ENCODE peak calls at places on chromosomes 4 and X, in seven cellular contexts. I is CD4-positive, CD25-positive, alpha-beta regulatory T cell; B is tibial artery; M is lower leg skin; N is fibroblast of lung; A is mucosa of descending colon; U is naive thymus-derived CD4-positive, alpha-beta T cell. R is an unnamed sample.

GRCh38 chr4:38170800-38171199 is 210.6 kb downstream of the PTTG2 start:
- DNase-seq in I (no peak), B (no peak), M (no peak), N (no peak), A (no peak), U (no peak), R (no peak)

GRCh38 chr4:2929469-2929868 is 33.7 kb downstream of the NOP14 start:
- DNase-seq in I (no peak), B (peak; percentile 19), M (peak; percentile 80), N (no peak), A (peak; percentile 52), U (no peak), R (no peak)

GRCh38 chrX:104486691-104487090 is 79.3 kb upstream of the IL1RAPL2 start:
- DNase-seq in I (no peak), B (no peak), M (no peak), N (no peak), A (no peak), U (no peak), R (no peak)

GRCh38 chr4:122542411-122543236 is 78.2 kb downstream of the IL21 start:
- DNase-seq in I (no peak), B (no peak), M (no peak), N (peak; percentile 76), A (no peak), U (no peak), R (no peak)

GRCh38 chr4:65670331-65671031 is at the start of gene EPHA5:
- DNase-seq in I (no peak), B (peak; percentile 33), M (peak; percentile 88), N (peak; percentile 36), A (no peak), U (no peak), R (peak; percentile 39)

GRCh38 chr4:92021788-92022187 is 282.0 kb upstream of the GRID2 start:
- DNase-seq in I (no peak), B (no peak), M (no peak), N (no peak), A (no peak), U (no peak), R (no peak)

GRCh38 chr4:168221298-168221697 is 97.3 kb downstream of the DDX60 start:
- DNase-seq in I (no peak), B (no peak), M (no peak), N (peak; percentile 91), A (no peak), U (no peak), R (no peak)

GRCh38 chr4:189771696-189772361 is 168.8 kb upstream of the FRG1 start:
- DNase-seq in I (no peak), B (no peak), M (no peak), N (no peak), A (no peak), U (no peak), R (peak; percentile 96)

GRCh38 chr4:139167774-139168444 is 9.1 kb downstream of the ELF2 start:
- DNase-seq in I (no peak), B (no peak), M (no peak), N (peak; percentile 62), A (no peak), U (no peak), R (no peak)

GRCh38 chr4:147773261-147774184 is 41.6 kb downstream of the ARHGAP10 start:
- DNase-seq in I (no peak), B (no peak), M (no peak), N (peak; percentile 46), A (no peak), U (no peak), R (no peak)

GRCh38 chrX:13419918-13420317 is 100.1 kb upstream of the ATXN3L start:
- DNase-seq in I (no peak), B (no peak), M (no peak), N (no peak), A (no peak), U (no peak), R (no peak)

GRCh38 chr4:168521736-168522135 is 24.9 kb downstream of the PALLD start:
- DNase-seq in I (no peak), B (no peak), M (no peak), N (no peak), A (no peak), U (no peak), R (no peak)

GRCh38 chr4:17324431-17324830 is 187.5 kb downstream of the QDPR start:
- DNase-seq in I (no peak), B (no peak), M (no peak), N (peak; percentile 76), A (no peak), U (peak; percentile 43), R (no peak)

GRCh38 chr4:11817088-11817487 is 388.4 kb upstream of the HS3ST1 start:
- DNase-seq in I (no peak), B (no peak), M (no peak), N (no peak), A (no peak), U (no peak), R (no peak)

GRCh38 chr4:11824557-11824956 is 395.9 kb upstream of the HS3ST1 start:
- DNase-seq in I (no peak), B (no peak), M (no peak), N (no peak), A (no peak), U (no peak), R (no peak)

DNA sequence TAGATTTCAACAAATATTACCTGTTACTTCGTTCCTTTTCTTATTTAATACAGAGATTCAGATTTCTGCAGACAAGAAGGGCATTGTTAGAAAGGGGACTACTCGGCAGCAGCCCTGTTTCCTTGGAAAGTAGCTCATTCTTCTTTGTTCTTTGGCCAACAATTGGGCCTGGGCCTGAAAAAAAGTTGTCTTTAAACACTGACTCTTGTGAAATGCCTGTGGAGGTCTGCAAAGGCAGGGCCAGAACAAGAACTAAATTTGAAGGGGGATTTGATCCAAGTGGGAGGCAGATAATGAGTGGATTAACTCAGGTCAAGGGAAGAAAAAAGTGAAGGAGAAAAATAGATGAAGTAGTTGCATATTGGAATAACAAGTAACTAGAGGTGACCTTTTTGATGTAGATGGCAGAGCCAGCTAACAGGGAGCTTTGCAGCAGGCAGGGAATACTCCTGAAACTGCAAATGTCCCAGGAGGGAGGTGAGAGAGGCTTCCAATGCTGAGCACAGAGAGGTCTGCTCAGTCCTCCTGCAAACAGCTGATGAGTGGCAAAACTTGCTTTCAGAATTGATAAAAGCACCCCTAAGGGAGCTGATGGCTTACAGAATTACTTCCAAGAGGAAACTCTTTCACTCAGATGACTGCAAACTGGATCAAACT is 393.2 kb upstream of the HS3ST1 start:
- DNase-seq in I (no peak), B (no peak), M (no peak), N (no peak), A (no peak), U (no peak), R (no peak)
- H3K4me3 ChIP-seq in I (no peak overlapping the region), B (no peak overlapping the region), M (no peak overlapping the region), N (no peak overlapping the region), A (no peak overlapping the region), U (no peak overlapping the region), R (no peak overlapping the region)

GRCh38 chr4:150591904-150592303 is 10.0 kb downstream of the MAB21L2 start:
- DNase-seq in I (no peak), B (no peak), M (no peak), N (no peak), A (no peak), U (no peak), R (no peak)
- H3K4me3 ChIP-seq in I (no peak overlapping the region), B (no peak overlapping the region), M (no peak overlapping the region), N (no peak overlapping the region), A (no peak overlapping the region), U (no peak overlapping the region), R (no peak overlapping the region)

GRCh38 chr4:73751830-73752229 is 11.5 kb downstream of the CXCL8 start:
- DNase-seq in I (no peak), B (no peak), M (no peak), N (no peak), A (no peak), U (no peak), R (no peak)
- H3K4me3 ChIP-seq in I (no peak overlapping the region), B (no peak overlapping the region), M (no peak overlapping the region), N (no peak overlapping the region), A (no peak overlapping the region), U (no peak overlapping the region), R (no peak overlapping the region)

DNA sequence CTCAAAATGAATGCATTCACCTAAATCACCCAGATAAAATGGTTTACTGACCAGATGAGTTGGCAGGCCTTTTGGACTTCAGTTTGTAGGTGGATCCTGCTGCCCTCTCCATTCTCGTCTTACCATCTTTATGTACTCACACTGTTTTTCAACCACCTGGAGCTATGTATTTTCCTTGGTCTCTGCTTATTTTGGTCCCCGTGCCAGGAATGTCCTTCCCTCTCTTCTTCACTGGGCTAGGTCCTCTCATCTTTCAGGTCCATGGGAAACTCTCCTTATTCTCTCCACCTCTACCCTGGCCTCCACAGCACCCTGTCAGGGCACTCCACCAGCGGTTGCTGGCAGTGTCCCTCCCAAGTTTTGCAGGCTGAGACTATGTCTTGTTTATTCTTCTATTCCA is 2.6 kb downstream of the GPRIN3 start:
- DNase-seq in I (no peak), B (no peak), M (no peak), N (no peak), A (peak; percentile 43), U (no peak), R (no peak)
- H3K4me3 ChIP-seq in I (peak overlapping the region; percentile 99), B (no peak overlapping the region), M (no peak overlapping the region), N (no peak overlapping the region), A (no peak overlapping the region), U (peak overlapping the region; percentile 93), R (no peak overlapping the region)

DNA sequence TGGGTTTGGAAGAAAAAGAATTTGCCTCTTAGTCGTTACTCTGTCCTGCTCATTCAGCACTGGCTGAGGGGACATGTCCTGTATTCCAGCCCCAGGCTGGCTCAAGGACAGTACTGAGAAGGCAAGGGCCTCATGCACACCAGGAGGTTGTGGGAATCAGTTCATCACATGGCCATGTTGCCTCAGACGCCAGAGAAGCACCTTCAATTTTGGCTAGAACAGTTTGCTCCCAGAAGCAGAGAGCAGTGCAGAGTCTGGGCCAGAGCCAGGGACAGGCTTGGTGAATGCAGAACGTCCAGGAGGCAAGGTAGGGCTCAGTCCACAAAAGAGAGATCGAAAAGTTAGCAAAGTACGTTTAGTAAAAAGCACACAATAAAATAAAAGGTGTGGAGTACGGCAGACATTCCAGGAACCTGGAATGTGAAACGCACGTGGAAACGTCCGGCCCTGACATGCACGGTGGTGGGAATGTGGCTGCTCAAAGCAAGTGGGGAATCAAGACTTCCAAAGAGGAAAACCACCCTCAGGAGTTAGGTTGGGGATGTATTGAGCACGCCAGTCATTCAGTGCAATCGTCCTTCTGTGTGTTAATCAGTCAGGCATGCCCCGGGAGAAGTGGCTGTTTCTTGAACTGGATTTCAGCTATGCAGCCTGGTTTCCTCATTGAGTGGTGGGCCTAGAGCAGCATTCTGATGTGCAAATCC is 1.2 kb upstream of the SLC2A9 start:
- DNase-seq in I (no peak), B (no peak), M (peak; percentile 70), N (no peak), A (no peak), U (no peak), R (no peak)
- H3K4me3 ChIP-seq in I (no peak overlapping the region), B (no peak overlapping the region), M (no peak overlapping the region), N (no peak overlapping the region), A (no peak overlapping the region), U (no peak overlapping the region), R (no peak overlapping the region)

GRCh38 chr4:82753725-82754410 is 44.7 kb downstream of the SCD5 start:
- DNase-seq in I (no peak), B (no peak), M (peak; percentile 39), N (peak; percentile 36), A (no peak), U (no peak), R (no peak)
- H3K4me3 ChIP-seq in I (no peak overlapping the region), B (no peak overlapping the region), M (no peak overlapping the region), N (no peak overlapping the region), A (no peak overlapping the region), U (no peak overlapping the region), R (no peak overlapping the region)